ENCODE peak calls at places on chromosomes 5 and 9, in seven cellular contexts. L is occipital lobe; F is stimulated activated CD8-positive, alpha-beta memory T cell treated with anti-CD3 and anti-CD28 coated beads, Interleukin-4, amount 100 ng/mL, for 1 hour; X is NCI-H146; K is heart right ventricle; J is mesenteric fat pad; O is iPS-NIHi11. Q is an unnamed sample.

GRCh38 chr5:23332650-23333251 is 174.7 kb upstream of the PRDM9 start:
- DNase-seq in L (no peak), J (no peak), K (no peak), X (no peak), O (peak; percentile 44), F (no peak), Q (no peak)

GRCh38 chr5:54148858-54149257 is 161.5 kb downstream of the ARL15 start:
- DNase-seq in L (no peak), F (no peak), K (no peak), X (peak; percentile 79), O (no peak), J (no peak), Q (no peak)

GRCh38 chr5:172909931-172910502 is 49.2 kb upstream of the RPL26L1 start:
- DNase-seq in L (no peak), O (no peak), X (no peak), F (no peak), K (no peak), J (no peak), Q (no peak)

GRCh38 chr9:5871785-5872184 is 18.9 kb upstream of the MLANA start:
- DNase-seq in J (no peak), X (no peak), F (no peak), O (no peak), L (no peak), K (no peak), Q (no peak)

GRCh38 chr9:126438757-126439401 is 112.2 kb downstream of the MVB12B start:
- DNase-seq in F (no peak), L (no peak), X (no peak), J (peak; percentile 55), K (no peak), O (no peak), Q (no peak)

GRCh38 chr9:122055668-122056067 is 37.4 kb downstream of the TTLL11 start:
- DNase-seq in K (no peak), F (no peak), X (no peak), J (no peak), L (no peak), O (no peak), Q (no peak)

GRCh38 chr9:93224591-93224990 is 40.7 kb downstream of the WNK2 start:
- DNase-seq in J (no peak), F (no peak), L (no peak), O (peak; percentile 64), K (no peak), X (peak; percentile 31), Q (no peak)

GRCh38 chr5:172690258-172691075 is 49.4 kb downstream of the NEURL1B start:
- DNase-seq in L (no peak), K (peak; percentile 54), J (no peak), X (no peak), O (no peak), F (no peak), Q (no peak)

GRCh38 chr5:69293882-69294281 is 38.7 kb downstream of the CCDC125 start:
- DNase-seq in F (no peak), K (no peak), X (no peak), J (no peak), O (no peak), L (no peak), Q (no peak)

GRCh38 chr5:118791986-118792734 is 196.2 kb downstream of the DTWD2 start:
- DNase-seq in O (peak; percentile 50), F (no peak), L (peak; percentile 24), X (peak; percentile 30), K (no peak), J (no peak), Q (peak; percentile 32)

GRCh38 chr9:14383296-14383695 is 69.4 kb upstream of the NFIB start:
- DNase-seq in F (no peak), O (no peak), X (no peak), L (no peak), J (no peak), K (no peak), Q (no peak)

GRCh38 chr5:168976311-168976893 is 324.5 kb downstream of the SLIT3 start:
- DNase-seq in F (no peak), K (no peak), L (no peak), O (no peak), J (no peak), X (no peak), Q (no peak)

GRCh38 chr9:134770972-134771971 is 109.3 kb upstream of the FCN2 start:
- DNase-seq in F (no peak), L (no peak), K (peak; percentile 48), O (no peak), X (no peak), J (no peak), Q (no peak)

GRCh38 chr9:124894741-124895170 is 32.8 kb downstream of the ARPC5L start:
- DNase-seq in X (no peak), F (no peak), J (no peak), K (no peak), O (peak; percentile 36), L (no peak), Q (no peak)

GRCh38 chr9:36135791-36136276 is 699 bp upstream of the GLIPR2 start:
- DNase-seq in F (no peak), L (no peak), X (no peak), J (no peak), K (no peak), O (no peak), Q (no peak)

GRCh38 chr9:135970128-135970815 is 9.1 kb upstream of the UBAC1 start:
- DNase-seq in F (no peak), O (no peak), X (no peak), L (no peak), J (no peak), K (no peak), Q (no peak)

GRCh38 chr5:135195267-135195603 is 161.2 kb upstream of the PITX1 start:
- DNase-seq in O (no peak), F (no peak), L (no peak), K (no peak), J (no peak), X (no peak), Q (no peak)

GRCh38 chr9:128081052-128081451 is 13.0 kb downstream of the SLC25A25 start:
- DNase-seq in L (no peak), J (no peak), F (no peak), O (no peak), X (peak; percentile 38), K (no peak), Q (no peak)

GRCh38 chr5:119411935-119412623 is 40.2 kb upstream of the HSD17B4 start:
- DNase-seq in J (no peak), O (peak; percentile 70), K (peak; percentile 21), L (peak; percentile 35), F (peak; percentile 23), X (peak; percentile 52), Q (peak; percentile 34)

GRCh38 chr5:88085462-88085861 is 183.2 kb downstream of the TMEM161B start:
- DNase-seq in X (no peak), J (no peak), L (no peak), K (no peak), O (no peak), F (no peak), Q (no peak)

GRCh38 chr5:38825494-38825893 is 20.3 kb upstream of the OSMR start:
- DNase-seq in L (no peak), J (no peak), X (no peak), K (no peak), F (no peak), O (no peak), Q (no peak)

GRCh38 chr9:110152704-110153374 is 55.1 kb downstream of the C9orf152 start:
- DNase-seq in L (no peak), F (no peak), K (no peak), O (peak; percentile 53), J (no peak), X (peak; percentile 27), Q (no peak)

GRCh38 chr9:76646249-76646648 is 118.0 kb upstream of the PCA3 start:
- DNase-seq in J (no peak), X (peak; percentile 61), K (no peak), F (no peak), L (peak; percentile 14), O (no peak), Q (no peak)

GRCh38 chr5:124902097-124902821 is 155.8 kb upstream of the ZNF608 start:
- DNase-seq in K (no peak), O (peak; percentile 21), X (peak; percentile 89), L (no peak), F (no peak), J (no peak), Q (no peak)

GRCh38 chr9:89884356-89885083 is 279.7 kb downstream of the GADD45G start:
- DNase-seq in K (peak; percentile 62), F (no peak), L (no peak), O (no peak), X (no peak), J (peak; percentile 78), Q (no peak)

GRCh38 chr9:130950039-130950311 is 10.9 kb upstream of the FIBCD1 start:
- DNase-seq in J (no peak), L (no peak), X (no peak), F (no peak), K (no peak), O (no peak), Q (no peak)

GRCh38 chr5:96434201-96434645 is 1.2 kb upstream of the PCSK1 start:
- DNase-seq in X (peak; percentile 65), F (no peak), L (no peak), K (peak; percentile 59), O (peak; percentile 88), J (no peak), Q (no peak)

GRCh38 chr5:60207031-60207430 is 313.5 kb upstream of the PDE4D start:
- DNase-seq in F (no peak), L (no peak), X (no peak), J (no peak), O (no peak), K (no peak), Q (no peak)

GRCh38 chr5:97494465-97494864 is 311.4 kb upstream of the RIOK2 start:
- DNase-seq in O (no peak), J (no peak), F (no peak), L (no peak), K (no peak), X (no peak), Q (no peak)

GRCh38 chr5:141430332-141431113 is at the start of gene PCDHGA12:
- DNase-seq in O (no peak), L (no peak), K (no peak), X (no peak), J (no peak), F (no peak), Q (peak; percentile 29)

GRCh38 chr5:27702339-27702820 is 664.0 kb upstream of the CDH9 start:
- DNase-seq in X (peak; percentile 69), K (no peak), J (no peak), L (no peak), F (no peak), O (peak; percentile 48), Q (no peak)

GRCh38 chr9:94990897-94991561 is 264.5 kb downstream of the AOPEP start:
- DNase-seq in K (no peak), L (no peak), J (no peak), F (no peak), O (no peak), X (peak; percentile 32), Q (no peak)

GRCh38 chr9:82302968-82303655 is 314.5 kb downstream of the SPATA31D1 start:
- DNase-seq in X (no peak), L (no peak), O (no peak), F (no peak), J (no peak), K (no peak), Q (no peak)

GRCh38 chr5:71794061-71794695 is 75.1 kb downstream of the CARTPT start:
- DNase-seq in F (no peak), X (no peak), K (no peak), J (no peak), L (no peak), O (no peak), Q (no peak)

Q was measured in caudate nucleus.